ENCODE peak calls at places on chromosomes 16 and 17, in nine cellular contexts. One of them, this sample, is unnamed.

GRCh38 chr17:32783602-32784001 is 93.3 kb downstream of the MYO1D start:
- DNase-seq in fibroblast of the conjunctiva: peak
- DNase-seq in naive thymus-derived CD4-positive, alpha-beta T cell: peak
- DNase-seq in CD8-positive, alpha-beta T cell: no peak
- DNase-seq in NCI-H524: peak
- DNase-seq in stimulated activated CD8-positive, alpha-beta memory T cell treated with anti-CD3 and anti-CD28 coated beads, Interleukin-2, amount 100 ng/mL, for 1 hour: no peak
- DNase-seq in hepatic stellate cell: peak
- DNase-seq in RWPE1: peak
- DNase-seq in occipital lobe: no peak
- DNase-seq in this sample: no peak

GRCh38 chr17:65848751-65849150 is 287.3 kb upstream of the AXIN2 start:
- DNase-seq in naive thymus-derived CD4-positive, alpha-beta T cell: no peak
- DNase-seq in occipital lobe: no peak
- DNase-seq in fibroblast of the conjunctiva: no peak
- DNase-seq in NCI-H524: peak
- DNase-seq in RWPE1: no peak
- DNase-seq in CD8-positive, alpha-beta T cell: no peak
- DNase-seq in stimulated activated CD8-positive, alpha-beta memory T cell treated with anti-CD3 and anti-CD28 coated beads, Interleukin-2, amount 100 ng/mL, for 1 hour: no peak
- DNase-seq in hepatic stellate cell: no peak
- DNase-seq in this sample: no peak

GRCh38 chr16:28556914-28557320 is 3.2 kb downstream of the SGF29 start:
- DNase-seq in fibroblast of the conjunctiva: no peak
- DNase-seq in occipital lobe: no peak
- DNase-seq in stimulated activated CD8-positive, alpha-beta memory T cell treated with anti-CD3 and anti-CD28 coated beads, Interleukin-2, amount 100 ng/mL, for 1 hour: no peak
- DNase-seq in naive thymus-derived CD4-positive, alpha-beta T cell: no peak
- DNase-seq in hepatic stellate cell: no peak
- DNase-seq in NCI-H524: peak
- DNase-seq in RWPE1: no peak
- DNase-seq in CD8-positive, alpha-beta T cell: no peak
- DNase-seq in this sample: no peak

GRCh38 chr17:36657763-36658490 is 56.5 kb downstream of the MRM1 start:
- DNase-seq in naive thymus-derived CD4-positive, alpha-beta T cell: no peak
- DNase-seq in RWPE1: no peak
- DNase-seq in fibroblast of the conjunctiva: no peak
- DNase-seq in NCI-H524: peak
- DNase-seq in stimulated activated CD8-positive, alpha-beta memory T cell treated with anti-CD3 and anti-CD28 coated beads, Interleukin-2, amount 100 ng/mL, for 1 hour: no peak
- DNase-seq in hepatic stellate cell: no peak
- DNase-seq in CD8-positive, alpha-beta T cell: no peak
- DNase-seq in occipital lobe: no peak
- DNase-seq in this sample: no peak

GRCh38 chr16:68031951-68032350 is 8.9 kb downstream of the DUS2 start:
- DNase-seq in fibroblast of the conjunctiva: no peak
- DNase-seq in stimulated activated CD8-positive, alpha-beta memory T cell treated with anti-CD3 and anti-CD28 coated beads, Interleukin-2, amount 100 ng/mL, for 1 hour: no peak
- DNase-seq in RWPE1: peak
- DNase-seq in occipital lobe: no peak
- DNase-seq in naive thymus-derived CD4-positive, alpha-beta T cell: no peak
- DNase-seq in CD8-positive, alpha-beta T cell: no peak
- DNase-seq in hepatic stellate cell: no peak
- DNase-seq in NCI-H524: no peak
- DNase-seq in this sample: peak

GRCh38 chr16:57803413-57803990 is 1.2 kb upstream of the KIFC3 start:
- DNase-seq in CD8-positive, alpha-beta T cell: no peak
- DNase-seq in fibroblast of the conjunctiva: no peak
- DNase-seq in RWPE1: no peak
- DNase-seq in naive thymus-derived CD4-positive, alpha-beta T cell: no peak
- DNase-seq in NCI-H524: no peak
- DNase-seq in occipital lobe: peak
- DNase-seq in hepatic stellate cell: peak
- DNase-seq in stimulated activated CD8-positive, alpha-beta memory T cell treated with anti-CD3 and anti-CD28 coated beads, Interleukin-2, amount 100 ng/mL, for 1 hour: no peak
- DNase-seq in this sample: no peak

GRCh38 chr17:8514801-8515200 is 79.1 kb downstream of the NDEL1 start:
- DNase-seq in hepatic stellate cell: no peak
- DNase-seq in NCI-H524: no peak
- DNase-seq in RWPE1: no peak
- DNase-seq in CD8-positive, alpha-beta T cell: no peak
- DNase-seq in stimulated activated CD8-positive, alpha-beta memory T cell treated with anti-CD3 and anti-CD28 coated beads, Interleukin-2, amount 100 ng/mL, for 1 hour: no peak
- DNase-seq in naive thymus-derived CD4-positive, alpha-beta T cell: no peak
- DNase-seq in occipital lobe: no peak
- DNase-seq in fibroblast of the conjunctiva: no peak
- DNase-seq in this sample: no peak

GRCh38 chr17:7582401-7583252 is 1.0 kb upstream of the MPDU1 start:
- DNase-seq in NCI-H524: no peak
- DNase-seq in RWPE1: no peak
- DNase-seq in hepatic stellate cell: no peak
- DNase-seq in occipital lobe: no peak
- DNase-seq in fibroblast of the conjunctiva: no peak
- DNase-seq in naive thymus-derived CD4-positive, alpha-beta T cell: no peak
- DNase-seq in stimulated activated CD8-positive, alpha-beta memory T cell treated with anti-CD3 and anti-CD28 coated beads, Interleukin-2, amount 100 ng/mL, for 1 hour: no peak
- DNase-seq in CD8-positive, alpha-beta T cell: no peak
- DNase-seq in this sample: no peak

GRCh38 chr16:31201511-31202401 is 804 bp downstream of the PYCARD start:
- DNase-seq in NCI-H524: no peak
- DNase-seq in occipital lobe: no peak
- DNase-seq in RWPE1: peak
- DNase-seq in hepatic stellate cell: no peak
- DNase-seq in CD8-positive, alpha-beta T cell: peak
- DNase-seq in stimulated activated CD8-positive, alpha-beta memory T cell treated with anti-CD3 and anti-CD28 coated beads, Interleukin-2, amount 100 ng/mL, for 1 hour: no peak
- DNase-seq in fibroblast of the conjunctiva: no peak
- DNase-seq in naive thymus-derived CD4-positive, alpha-beta T cell: peak
- DNase-seq in this sample: peak

GRCh38 chr16:49019826-49020401 is 261.7 kb downstream of the CBLN1 start:
- DNase-seq in hepatic stellate cell: no peak
- DNase-seq in occipital lobe: no peak
- DNase-seq in CD8-positive, alpha-beta T cell: no peak
- DNase-seq in naive thymus-derived CD4-positive, alpha-beta T cell: no peak
- DNase-seq in RWPE1: no peak
- DNase-seq in stimulated activated CD8-positive, alpha-beta memory T cell treated with anti-CD3 and anti-CD28 coated beads, Interleukin-2, amount 100 ng/mL, for 1 hour: no peak
- DNase-seq in NCI-H524: peak
- DNase-seq in fibroblast of the conjunctiva: no peak
- DNase-seq in this sample: no peak

GRCh38 chr17:67151717-67152116 is 93.3 kb downstream of the HELZ start:
- DNase-seq in occipital lobe: no peak
- DNase-seq in hepatic stellate cell: peak
- DNase-seq in NCI-H524: no peak
- DNase-seq in RWPE1: peak
- DNase-seq in CD8-positive, alpha-beta T cell: no peak
- DNase-seq in naive thymus-derived CD4-positive, alpha-beta T cell: no peak
- DNase-seq in stimulated activated CD8-positive, alpha-beta memory T cell treated with anti-CD3 and anti-CD28 coated beads, Interleukin-2, amount 100 ng/mL, for 1 hour: no peak
- DNase-seq in fibroblast of the conjunctiva: peak
- DNase-seq in this sample: peak

GRCh38 chr17:63173903-63174302 is 207.9 kb downstream of the TANC2 start:
- DNase-seq in RWPE1: no peak
- DNase-seq in occipital lobe: no peak
- DNase-seq in naive thymus-derived CD4-positive, alpha-beta T cell: no peak
- DNase-seq in hepatic stellate cell: no peak
- DNase-seq in CD8-positive, alpha-beta T cell: no peak
- DNase-seq in stimulated activated CD8-positive, alpha-beta memory T cell treated with anti-CD3 and anti-CD28 coated beads, Interleukin-2, amount 100 ng/mL, for 1 hour: no peak
- DNase-seq in fibroblast of the conjunctiva: no peak
- DNase-seq in NCI-H524: no peak
- DNase-seq in this sample: no peak

GRCh38 chr17:54967621-54968258 is 714 bp downstream of the COX11 start:
- DNase-seq in naive thymus-derived CD4-positive, alpha-beta T cell: no peak
- DNase-seq in stimulated activated CD8-positive, alpha-beta memory T cell treated with anti-CD3 and anti-CD28 coated beads, Interleukin-2, amount 100 ng/mL, for 1 hour: no peak
- DNase-seq in NCI-H524: no peak
- DNase-seq in hepatic stellate cell: peak
- DNase-seq in RWPE1: peak
- DNase-seq in occipital lobe: no peak
- DNase-seq in CD8-positive, alpha-beta T cell: no peak
- DNase-seq in fibroblast of the conjunctiva: peak
- DNase-seq in this sample: peak

GRCh38 chr17:71200597-71200996 is 920.2 kb upstream of the SOX9 start:
- DNase-seq in RWPE1: no peak
- DNase-seq in NCI-H524: no peak
- DNase-seq in hepatic stellate cell: no peak
- DNase-seq in occipital lobe: no peak
- DNase-seq in CD8-positive, alpha-beta T cell: no peak
- DNase-seq in fibroblast of the conjunctiva: no peak
- DNase-seq in naive thymus-derived CD4-positive, alpha-beta T cell: no peak
- DNase-seq in stimulated activated CD8-positive, alpha-beta memory T cell treated with anti-CD3 and anti-CD28 coated beads, Interleukin-2, amount 100 ng/mL, for 1 hour: no peak
- DNase-seq in this sample: no peak

GRCh38 chr17:80990921-80991644 is 558 bp upstream of the CHMP6 start:
- DNase-seq in RWPE1: no peak
- DNase-seq in hepatic stellate cell: no peak
- DNase-seq in fibroblast of the conjunctiva: no peak
- DNase-seq in CD8-positive, alpha-beta T cell: no peak
- DNase-seq in NCI-H524: no peak
- DNase-seq in stimulated activated CD8-positive, alpha-beta memory T cell treated with anti-CD3 and anti-CD28 coated beads, Interleukin-2, amount 100 ng/mL, for 1 hour: no peak
- DNase-seq in occipital lobe: no peak
- DNase-seq in naive thymus-derived CD4-positive, alpha-beta T cell: no peak
- DNase-seq in this sample: no peak

GRCh38 chr17:48550313-48551205 is 5.7 kb upstream of the HOXB2 start:
- DNase-seq in NCI-H524: no peak
- DNase-seq in fibroblast of the conjunctiva: no peak
- DNase-seq in hepatic stellate cell: peak
- DNase-seq in stimulated activated CD8-positive, alpha-beta memory T cell treated with anti-CD3 and anti-CD28 coated beads, Interleukin-2, amount 100 ng/mL, for 1 hour: no peak
- DNase-seq in CD8-positive, alpha-beta T cell: no peak
- DNase-seq in naive thymus-derived CD4-positive, alpha-beta T cell: no peak
- DNase-seq in occipital lobe: no peak
- DNase-seq in RWPE1: no peak
- DNase-seq in this sample: no peak

GRCh38 chr17:27756467-27757371 is 43.6 kb downstream of the NOS2 start:
- DNase-seq in naive thymus-derived CD4-positive, alpha-beta T cell: peak
- DNase-seq in stimulated activated CD8-positive, alpha-beta memory T cell treated with anti-CD3 and anti-CD28 coated beads, Interleukin-2, amount 100 ng/mL, for 1 hour: peak
- DNase-seq in occipital lobe: no peak
- DNase-seq in NCI-H524: peak
- DNase-seq in hepatic stellate cell: no peak
- DNase-seq in RWPE1: no peak
- DNase-seq in CD8-positive, alpha-beta T cell: no peak
- DNase-seq in fibroblast of the conjunctiva: peak
- DNase-seq in this sample: no peak

GRCh38 chr16:85140455-85141012 is 28.3 kb upstream of the CIBAR2 start:
- DNase-seq in CD8-positive, alpha-beta T cell: no peak
- DNase-seq in occipital lobe: no peak
- DNase-seq in naive thymus-derived CD4-positive, alpha-beta T cell: no peak
- DNase-seq in fibroblast of the conjunctiva: no peak
- DNase-seq in RWPE1: no peak
- DNase-seq in NCI-H524: no peak
- DNase-seq in hepatic stellate cell: no peak
- DNase-seq in stimulated activated CD8-positive, alpha-beta memory T cell treated with anti-CD3 and anti-CD28 coated beads, Interleukin-2, amount 100 ng/mL, for 1 hour: no peak
- DNase-seq in this sample: no peak

GRCh38 chr16:88662222-88662842 is 559 bp downstream of the MVD start:
- DNase-seq in CD8-positive, alpha-beta T cell: peak
- DNase-seq in RWPE1: no peak
- DNase-seq in occipital lobe: no peak
- DNase-seq in NCI-H524: no peak
- DNase-seq in hepatic stellate cell: no peak
- DNase-seq in fibroblast of the conjunctiva: no peak
- DNase-seq in stimulated activated CD8-positive, alpha-beta memory T cell treated with anti-CD3 and anti-CD28 coated beads, Interleukin-2, amount 100 ng/mL, for 1 hour: no peak
- DNase-seq in naive thymus-derived CD4-positive, alpha-beta T cell: no peak
- DNase-seq in this sample: no peak

GRCh38 chr17:46774108-46774737 is 44.3 kb downstream of the WNT3 start:
- DNase-seq in RWPE1: no peak
- DNase-seq in hepatic stellate cell: no peak
- DNase-seq in occipital lobe: no peak
- DNase-seq in NCI-H524: no peak
- DNase-seq in CD8-positive, alpha-beta T cell: no peak
- DNase-seq in fibroblast of the conjunctiva: no peak
- DNase-seq in stimulated activated CD8-positive, alpha-beta memory T cell treated with anti-CD3 and anti-CD28 coated beads, Interleukin-2, amount 100 ng/mL, for 1 hour: no peak
- DNase-seq in naive thymus-derived CD4-positive, alpha-beta T cell: no peak
- DNase-seq in this sample: no peak

GRCh38 chr16:6081320-6081976 is 983.9 kb upstream of the EEF2KMT start:
- DNase-seq in naive thymus-derived CD4-positive, alpha-beta T cell: no peak
- DNase-seq in stimulated activated CD8-positive, alpha-beta memory T cell treated with anti-CD3 and anti-CD28 coated beads, Interleukin-2, amount 100 ng/mL, for 1 hour: no peak
- DNase-seq in occipital lobe: peak
- DNase-seq in RWPE1: peak
- DNase-seq in hepatic stellate cell: no peak
- DNase-seq in CD8-positive, alpha-beta T cell: no peak
- DNase-seq in fibroblast of the conjunctiva: no peak
- DNase-seq in NCI-H524: no peak
- DNase-seq in this sample: no peak

GRCh38 chr16:46731691-46732555 is 16.2 kb downstream of the MYLK3 start:
- DNase-seq in hepatic stellate cell: no peak
- DNase-seq in occipital lobe: no peak
- DNase-seq in NCI-H524: no peak
- DNase-seq in naive thymus-derived CD4-positive, alpha-beta T cell: no peak
- DNase-seq in RWPE1: no peak
- DNase-seq in CD8-positive, alpha-beta T cell: no peak
- DNase-seq in fibroblast of the conjunctiva: no peak
- DNase-seq in stimulated activated CD8-positive, alpha-beta memory T cell treated with anti-CD3 and anti-CD28 coated beads, Interleukin-2, amount 100 ng/mL, for 1 hour: no peak
- DNase-seq in this sample: no peak

GRCh38 chr17:48162946-48163506 is 55.5 kb downstream of the SNX11 start:
- DNase-seq in NCI-H524: no peak
- DNase-seq in occipital lobe: no peak
- DNase-seq in CD8-positive, alpha-beta T cell: no peak
- DNase-seq in RWPE1: no peak
- DNase-seq in hepatic stellate cell: no peak
- DNase-seq in fibroblast of the conjunctiva: no peak
- DNase-seq in naive thymus-derived CD4-positive, alpha-beta T cell: no peak
- DNase-seq in stimulated activated CD8-positive, alpha-beta memory T cell treated with anti-CD3 and anti-CD28 coated beads, Interleukin-2, amount 100 ng/mL, for 1 hour: no peak
- DNase-seq in this sample: no peak

GRCh38 chr17:17125136-17126084 is 80.7 kb downstream of the PLD6 start:
- DNase-seq in naive thymus-derived CD4-positive, alpha-beta T cell: peak
- DNase-seq in hepatic stellate cell: no peak
- DNase-seq in occipital lobe: no peak
- DNase-seq in CD8-positive, alpha-beta T cell: peak
- DNase-seq in RWPE1: no peak
- DNase-seq in fibroblast of the conjunctiva: peak
- DNase-seq in NCI-H524: peak
- DNase-seq in stimulated activated CD8-positive, alpha-beta memory T cell treated with anti-CD3 and anti-CD28 coated beads, Interleukin-2, amount 100 ng/mL, for 1 hour: no peak
- DNase-seq in this sample: no peak

GRCh38 chr16:53780051-53780450 is 76.1 kb downstream of the FTO start:
- DNase-seq in hepatic stellate cell: no peak
- DNase-seq in RWPE1: no peak
- DNase-seq in stimulated activated CD8-positive, alpha-beta memory T cell treated with anti-CD3 and anti-CD28 coated beads, Interleukin-2, amount 100 ng/mL, for 1 hour: no peak
- DNase-seq in NCI-H524: no peak
- DNase-seq in CD8-positive, alpha-beta T cell: no peak
- DNase-seq in occipital lobe: no peak
- DNase-seq in fibroblast of the conjunctiva: no peak
- DNase-seq in naive thymus-derived CD4-positive, alpha-beta T cell: no peak
- DNase-seq in this sample: no peak

GRCh38 chr17:41008811-41009210 is at the start of gene KRTAP3-1:
- DNase-seq in hepatic stellate cell: no peak
- DNase-seq in fibroblast of the conjunctiva: no peak
- DNase-seq in CD8-positive, alpha-beta T cell: no peak
- DNase-seq in occipital lobe: no peak
- DNase-seq in RWPE1: no peak
- DNase-seq in naive thymus-derived CD4-positive, alpha-beta T cell: no peak
- DNase-seq in stimulated activated CD8-positive, alpha-beta memory T cell treated with anti-CD3 and anti-CD28 coated beads, Interleukin-2, amount 100 ng/mL, for 1 hour: no peak
- DNase-seq in NCI-H524: no peak
- DNase-seq in this sample: no peak

GRCh38 chr16:7443108-7443507 is 110.5 kb downstream of the RBFOX1 start:
- DNase-seq in CD8-positive, alpha-beta T cell: no peak
- DNase-seq in RWPE1: no peak
- DNase-seq in occipital lobe: no peak
- DNase-seq in NCI-H524: no peak
- DNase-seq in stimulated activated CD8-positive, alpha-beta memory T cell treated with anti-CD3 and anti-CD28 coated beads, Interleukin-2, amount 100 ng/mL, for 1 hour: no peak
- DNase-seq in fibroblast of the conjunctiva: no peak
- DNase-seq in naive thymus-derived CD4-positive, alpha-beta T cell: no peak
- DNase-seq in hepatic stellate cell: no peak
- DNase-seq in this sample: no peak

GRCh38 chr17:74677558-74678466 is 34.9 kb downstream of the CD300LF start:
- DNase-seq in RWPE1: no peak
- DNase-seq in naive thymus-derived CD4-positive, alpha-beta T cell: peak
- DNase-seq in NCI-H524: peak
- DNase-seq in CD8-positive, alpha-beta T cell: no peak
- DNase-seq in hepatic stellate cell: no peak
- DNase-seq in stimulated activated CD8-positive, alpha-beta memory T cell treated with anti-CD3 and anti-CD28 coated beads, Interleukin-2, amount 100 ng/mL, for 1 hour: no peak
- DNase-seq in fibroblast of the conjunctiva: no peak
- DNase-seq in occipital lobe: no peak
- DNase-seq in this sample: no peak

GRCh38 chr16:89060207-89060794 is 33.4 kb upstream of the ACSF3 start:
- DNase-seq in hepatic stellate cell: no peak
- DNase-seq in RWPE1: no peak
- DNase-seq in occipital lobe: no peak
- DNase-seq in naive thymus-derived CD4-positive, alpha-beta T cell: no peak
- DNase-seq in CD8-positive, alpha-beta T cell: no peak
- DNase-seq in NCI-H524: no peak
- DNase-seq in fibroblast of the conjunctiva: no peak
- DNase-seq in stimulated activated CD8-positive, alpha-beta memory T cell treated with anti-CD3 and anti-CD28 coated beads, Interleukin-2, amount 100 ng/mL, for 1 hour: no peak
- DNase-seq in this sample: no peak

GRCh38 chr17:69539781-69540319 is 125.4 kb downstream of the MAP2K6 start:
- DNase-seq in fibroblast of the conjunctiva: peak
- DNase-seq in RWPE1: peak
- DNase-seq in hepatic stellate cell: peak
- DNase-seq in naive thymus-derived CD4-positive, alpha-beta T cell: no peak
- DNase-seq in NCI-H524: no peak
- DNase-seq in occipital lobe: no peak
- DNase-seq in stimulated activated CD8-positive, alpha-beta memory T cell treated with anti-CD3 and anti-CD28 coated beads, Interleukin-2, amount 100 ng/mL, for 1 hour: no peak
- DNase-seq in CD8-positive, alpha-beta T cell: no peak
- DNase-seq in this sample: peak

GRCh38 chr16:23578096-23578830 is 17.9 kb downstream of the NDUFAB1 start:
- DNase-seq in NCI-H524: no peak
- DNase-seq in RWPE1: no peak
- DNase-seq in CD8-positive, alpha-beta T cell: no peak
- DNase-seq in occipital lobe: no peak
- DNase-seq in fibroblast of the conjunctiva: no peak
- DNase-seq in hepatic stellate cell: no peak
- DNase-seq in stimulated activated CD8-positive, alpha-beta memory T cell treated with anti-CD3 and anti-CD28 coated beads, Interleukin-2, amount 100 ng/mL, for 1 hour: no peak
- DNase-seq in naive thymus-derived CD4-positive, alpha-beta T cell: no peak
- DNase-seq in this sample: no peak

This sample was measured in foreskin keratinocyte.